ENCODE peak calls at places on chromosomes 4 and X, in six cellular contexts. V is NCI-H1436, F is NCI-H2171, H is breast epithelium, G is RPMI8226, R is neural progenitor cell. P is an unnamed sample.

GRCh38 chrX:9644335-9644734 is 121.3 kb downstream of the GPR143 start:
- DNase-seq in V (no peak), F (no peak), H (no peak), G (no peak), R (no peak), P (peak)

GRCh38 chr4:167020410-167020809 is 213.9 kb downstream of the SPOCK3 start:
- DNase-seq in V (no peak), F (no peak), H (no peak), G (no peak), R (peak), P (no peak)

GRCh38 chr4:10124167-10124930 is 7.8 kb upstream of the WDR1 start:
- DNase-seq in V (no peak), F (no peak), H (no peak), G (no peak), R (no peak), P (no peak)

GRCh38 chr4:76923619-76924357 is 25.8 kb upstream of the SEPTIN11 start:
- DNase-seq in V (no peak), F (no peak), H (no peak), G (no peak), R (no peak), P (no peak)

GRCh38 chr4:2799444-2799911 is 6.6 kb downstream of the SH3BP2 start:
- DNase-seq in V (no peak), F (no peak), H (no peak), G (no peak), R (peak), P (no peak)

GRCh38 chrX:131572372-131573014 is 28.6 kb downstream of the OR13H1 start:
- DNase-seq in V (no peak), F (no peak), H (no peak), G (no peak), R (no peak), P (no peak)

GRCh38 chr4:152485726-152486276 is 50.1 kb downstream of the FBXW7 start:
- DNase-seq in V (no peak), F (no peak), H (no peak), G (no peak), R (no peak), P (no peak)

GRCh38 chrX:119459181-119459580 is 9.1 kb upstream of the SLC25A5 start:
- DNase-seq in V (no peak), F (no peak), H (no peak), G (no peak), R (no peak), P (no peak)

GRCh38 chrX:17442898-17443297 is 67.9 kb downstream of the NHS start:
- DNase-seq in V (no peak), F (no peak), H (no peak), G (no peak), R (no peak), P (no peak)

GRCh38 chrX:70038951-70039350 is 10.8 kb downstream of the AWAT2 start:
- DNase-seq in V (no peak), F (no peak), H (no peak), G (no peak), R (no peak), P (no peak)

GRCh38 chrX:118739577-118739976 is 12.2 kb downstream of the IL13RA1 start:
- DNase-seq in V (no peak), F (no peak), H (no peak), G (no peak), R (no peak), P (no peak)

GRCh38 chr4:74534936-74535335 is 90.0 kb downstream of the AREG start:
- DNase-seq in V (no peak), F (no peak), H (no peak), G (no peak), R (no peak), P (no peak)

GRCh38 chrX:112967903-112968302 is 127.3 kb upstream of the AMOT start:
- DNase-seq in V (no peak), F (no peak), H (no peak), G (no peak), R (no peak), P (no peak)

GRCh38 chrX:13007519-13008188 is 32.7 kb downstream of the TMSB4X start:
- DNase-seq in V (no peak), F (no peak), H (no peak), G (peak), R (no peak), P (no peak)

GRCh38 chrX:2955838-2956237 is 26.7 kb upstream of the ARSD start:
- DNase-seq in V (no peak), F (no peak), H (no peak), G (no peak), R (no peak), P (no peak)

GRCh38 chr4:115850799-115851509 is 737.5 kb upstream of the NDST4 start:
- DNase-seq in V (no peak), F (no peak), H (no peak), G (no peak), R (no peak), P (no peak)

GRCh38 chr4:153420361-153420760 is 45.8 kb upstream of the TMEM131L start:
- DNase-seq in V (no peak), F (no peak), H (no peak), G (no peak), R (no peak), P (no peak)

GRCh38 chr4:14269824-14270223 is 642.3 kb upstream of the BOD1L1 start:
- DNase-seq in V (no peak), F (no peak), H (no peak), G (no peak), R (no peak), P (no peak)

GRCh38 chrX:113726898-113727297 is 857.0 kb upstream of the HTR2C start:
- DNase-seq in V (no peak), F (no peak), H (no peak), G (no peak), R (no peak), P (no peak)

GRCh38 chrX:111363741-111364140 is 48.3 kb downstream of the DCX start:
- DNase-seq in V (no peak), F (no peak), H (no peak), G (no peak), R (no peak), P (no peak)

GRCh38 chrX:132833373-132833772 is 125.1 kb downstream of the HS6ST2 start:
- DNase-seq in V (no peak), F (peak), H (no peak), G (no peak), R (no peak), P (no peak)

GRCh38 chr4:81919238-81919637 is 447.5 kb upstream of the RASGEF1B start:
- DNase-seq in V (no peak), F (no peak), H (no peak), G (no peak), R (peak), P (no peak)

GRCh38 chr4:138727704-138728103 is 287.9 kb upstream of the NOCT start:
- DNase-seq in V (no peak), F (peak), H (no peak), G (no peak), R (no peak), P (no peak)

GRCh38 chr4:154560824-154561231 is 2.0 kb upstream of the FGB start:
- DNase-seq in V (no peak), F (no peak), H (no peak), G (no peak), R (no peak), P (no peak)

GRCh38 chr4:159395693-159396092 is 292.8 kb downstream of the RAPGEF2 start:
- DNase-seq in V (no peak), F (no peak), H (no peak), G (no peak), R (no peak), P (no peak)

GRCh38 chr4:96483308-96484030 is 643.6 kb downstream of the PDHA2 start:
- DNase-seq in V (no peak), F (no peak), H (no peak), G (no peak), R (peak), P (no peak)

GRCh38 chr4:122576261-122577188 is 44.3 kb downstream of the IL21 start:
- DNase-seq in V (no peak), F (no peak), H (no peak), G (peak), R (peak), P (no peak)

GRCh38 chrX:40622741-40623536 is at the start of gene MPC1L:
- DNase-seq in V (no peak), F (no peak), H (no peak), G (no peak), R (no peak), P (no peak)

GRCh38 chr4:80237992-80238391 is 28.5 kb upstream of the FGF5 start:
- DNase-seq in V (no peak), F (no peak), H (no peak), G (no peak), R (no peak), P (no peak)

GRCh38 chr4:35689866-35690265 is 554.4 kb downstream of the ARAP2 start:
- DNase-seq in V (no peak), F (no peak), H (no peak), G (no peak), R (peak), P (no peak)

GRCh38 chr4:26717332-26717731 is 133.4 kb downstream of the TBC1D19 start:
- DNase-seq in V (no peak), F (no peak), H (no peak), G (no peak), R (no peak), P (no peak)

GRCh38 chrX:128931071-128931470 is 592.2 kb downstream of the SMARCA1 start:
- DNase-seq in V (no peak), F (no peak), H (no peak), G (no peak), R (no peak), P (no peak)

GRCh38 chr4:168521736-168522135 is 24.9 kb downstream of the PALLD start:
- DNase-seq in V (no peak), F (no peak), H (no peak), G (no peak), R (no peak), P (no peak)

GRCh38 chr4:40548256-40548655 is 81.4 kb downstream of the RBM47 start:
- DNase-seq in V (no peak), F (no peak), H (no peak), G (no peak), R (no peak), P (no peak)

GRCh38 chrX:150348365-150348764 is 14.8 kb upstream of the MAMLD1 start:
- DNase-seq in V (no peak), F (no peak), H (no peak), G (no peak), R (peak), P (no peak)

GRCh38 chr4:57131849-57132745 is 21.9 kb upstream of the IGFBP7 start:
- DNase-seq in V (no peak), F (no peak), H (peak), G (no peak), R (peak), P (no peak)

GRCh38 chr4:51843309-51844156 is 580 bp downstream of the DCUN1D4 start:
- DNase-seq in V (no peak), F (peak), H (peak), G (peak), R (peak), P (peak)

GRCh38 chr4:181946902-181947301 is 296.3 kb upstream of the TENM3 start:
- DNase-seq in V (no peak), F (no peak), H (no peak), G (no peak), R (no peak), P (no peak)

GRCh38 chrX:103919336-103919682 is 43.1 kb upstream of the TMSB15B start:
- DNase-seq in V (peak), F (peak), H (no peak), G (peak), R (no peak), P (no peak)

GRCh38 chr4:175806741-175807140 is 5.3 kb downstream of the GPM6A start:
- DNase-seq in V (no peak), F (no peak), H (no peak), G (no peak), R (no peak), P (no peak)

P was measured in stimulated activated CD8-positive, alpha-beta memory T cell treated with anti-CD3 and anti-CD28 coated beads, Interleukin-15, amount 100 ng/mL, for 4 hours.